ENCODE peak calls at places on chromosomes 2 and 18, in four cellular contexts. M is IMR-90, Q is neuronal stem cell, Y is mesendoderm. K is an unnamed sample.
A peak's percentile ranks its signal among the peaks of the same experiment; 100 is the strongest.

GRCh38 chr2:70132244-70133126 is 45.2 kb downstream of the PCBP1 start:
- DNase-seq in M (peak; percentile 63), Y (peak; percentile 37), Q (no peak), K (peak; percentile 78)

GRCh38 chr18:75269140-75269676 is 58.6 kb downstream of the TSHZ1 start:
- DNase-seq in Y (no peak), M (no peak), Q (no peak), K (no peak)

GRCh38 chr18:49560277-49561126 is 1.4 kb upstream of the LIPG start:
- DNase-seq in M (no peak), Y (peak; percentile 52), Q (no peak), K (peak; percentile 29)

GRCh38 chr18:55159027-55159426 is 199.8 kb upstream of the CCDC68 start:
- DNase-seq in Y (no peak), M (no peak), Q (no peak), K (no peak)

GRCh38 chr2:154978244-154978643 is 279.7 kb downstream of the KCNJ3 start:
- DNase-seq in Q (no peak), M (no peak), Y (no peak), K (no peak)

GRCh38 chr2:22281033-22281432 is 1103.9 kb upstream of the KLHL29 start:
- DNase-seq in Y (no peak), Q (no peak), M (peak; percentile 91), K (peak; percentile 85)

GRCh38 chr2:113823729-113824595 is 65.9 kb upstream of the ACTR3 start:
- DNase-seq in M (no peak), Y (no peak), Q (no peak), K (no peak)

GRCh38 chr2:166031054-166031453 is 77.5 kb upstream of the TTC21B start:
- DNase-seq in Q (no peak), M (peak; percentile 4), Y (no peak), K (no peak)

GRCh38 chr2:241080405-241081189 is 21.5 kb downstream of the MTERF4 start:
- DNase-seq in Y (no peak), M (no peak), Q (no peak), K (no peak)

GRCh38 chr2:136242687-136243277 is 124.8 kb upstream of the CXCR4 start:
- DNase-seq in M (no peak), Y (no peak), Q (no peak), K (no peak)

GRCh38 chr2:147327636-147328035 is 517.2 kb upstream of the ACVR2A start:
- DNase-seq in Q (no peak), Y (no peak), M (no peak), K (no peak)

GRCh38 chr18:56443508-56443907 is 194.9 kb downstream of the TXNL1 start:
- DNase-seq in Q (no peak), M (no peak), Y (no peak), K (no peak)

GRCh38 chr2:114742245-114742644 is 299.8 kb downstream of the DPP10 start:
- DNase-seq in M (no peak), Y (no peak), Q (no peak), K (no peak)

GRCh38 chr18:30415903-30416302 is 626.6 kb downstream of the DSC3 start:
- DNase-seq in M (no peak), Q (no peak), Y (no peak), K (no peak)

GRCh38 chr2:42791606-42792005 is 777 bp downstream of the HAAO start:
- DNase-seq in Y (no peak), Q (no peak), M (no peak), K (no peak)

GRCh38 chr2:129904532-129905446 is 74.7 kb upstream of the RAB6C start:
- DNase-seq in Q (no peak), M (no peak), Y (no peak), K (no peak)

GRCh38 chr2:216366777-216367465 is 5.4 kb downstream of the MARCHF4 start:
- DNase-seq in Q (no peak), M (peak; percentile 40), Y (no peak), K (peak; percentile 43)

GRCh38 chr2:217120429-217120828 is 260.6 kb upstream of the TNP1 start:
- DNase-seq in Q (no peak), M (no peak), Y (no peak), K (no peak)

GRCh38 chr2:55428258-55428657 is 8.6 kb upstream of the CCDC88A start:
- DNase-seq in Y (no peak), M (no peak), Q (no peak), K (no peak)

GRCh38 chr2:43426305-43427031 is 169.4 kb downstream of the THADA start:
- DNase-seq in Q (no peak), M (peak; percentile 98), Y (peak; percentile 88), K (peak; percentile 96)

GRCh38 chr2:216082805-216083204 is 1.1 kb downstream of the TMEM169 start:
- DNase-seq in Y (peak; percentile 42), M (peak; percentile 9), Q (no peak), K (no peak)

GRCh38 chr2:130756041-130756720 is 841 bp downstream of the AMER3 start:
- DNase-seq in M (no peak), Q (peak; percentile 73), Y (peak; percentile 77), K (no peak)

GRCh38 chr2:35495182-35495581 is 860.4 kb upstream of the CRIM1 start:
- DNase-seq in M (no peak), Y (peak; percentile 67), Q (no peak), K (no peak)

GRCh38 chr18:22191986-22192385 is 22.6 kb downstream of the GATA6 start:
- DNase-seq in Y (no peak), Q (no peak), M (no peak), K (no peak)

GRCh38 chr18:65620076-65620696 is 130.6 kb upstream of the CDH7 start:
- DNase-seq in Y (no peak), M (no peak), Q (no peak), K (no peak)

GRCh38 chr2:31889044-31889443 is 121.8 kb downstream of the MEMO1 start:
- DNase-seq in M (no peak), Y (no peak), Q (no peak), K (no peak)

GRCh38 chr2:241040081-241040803 is 41.8 kb downstream of the SNED1 start:
- DNase-seq in Y (no peak), M (no peak), Q (no peak), K (no peak)

DNA sequence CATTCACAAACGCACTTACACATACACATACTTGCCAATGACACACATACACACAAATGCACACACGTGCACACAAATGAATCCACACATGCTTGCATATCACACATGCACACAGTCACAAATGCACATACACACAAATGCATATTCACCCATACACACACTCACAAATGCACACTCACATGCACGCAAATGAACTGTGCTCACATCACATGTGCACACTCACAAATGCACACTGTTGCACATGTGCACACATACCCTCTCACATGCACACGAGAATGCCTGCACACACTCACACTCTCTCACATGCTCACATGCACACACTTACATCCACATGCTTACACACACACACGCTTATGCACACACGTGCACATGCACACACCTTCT is 368.1 kb downstream of the EIPR1 start:
- DNase-seq in M (no peak), Y (no peak), Q (no peak), K (no peak)
- H2BK5ac ChIP-seq in M (no peak overlapping the region), Y (no peak overlapping the region), Q (no peak overlapping the region), K (no peak overlapping the region)

GRCh38 chr2:219687266-219687665 is 59.8 kb downstream of the SLC4A3 start:
- DNase-seq in Y (no peak), Q (no peak), M (peak; percentile 61), K (peak; percentile 79)

GRCh38 chr2:219689676-219690628 is 62.5 kb downstream of the SLC4A3 start:
- DNase-seq in M (peak; percentile 74), Y (peak; percentile 60), Q (peak; percentile 45), K (peak; percentile 65)

GRCh38 chr2:219691551-219691950 is 64.1 kb downstream of the SLC4A3 start:
- DNase-seq in M (no peak), Q (no peak), Y (no peak), K (no peak)

GRCh38 chr2:219687882-219688559 is 60.6 kb downstream of the SLC4A3 start:
- DNase-seq in Q (no peak), Y (peak; percentile 82), M (no peak), K (no peak)

GRCh38 chr2:219688560-219689445 is 61.4 kb downstream of the SLC4A3 start:
- DNase-seq in Q (no peak), Y (no peak), M (peak; percentile 74), K (peak; percentile 80)
- H2BK15ac ChIP-seq in Q (peak overlapping the region; percentile 18), Y (no peak overlapping the region), M (peak overlapping the region; percentile 59), K (peak overlapping the region; percentile 63)

GRCh38 chr2:235492850-235493344 is 946 bp upstream of the AGAP1 start:
- DNase-seq in Y (peak; percentile 70), Q (no peak), M (no peak), K (no peak)
- H3K4me2 ChIP-seq in Y (peak overlapping the region; percentile 40), Q (peak overlapping the region; percentile 79), M (peak overlapping the region; percentile 98), K (peak overlapping the region; percentile 97)

GRCh38 chr2:152425765-152426710 is 91.1 kb downstream of the FMNL2 start:
- DNase-seq in Q (no peak), M (no peak), Y (no peak), K (no peak)

GRCh38 chr2:152420923-152421322 is 85.9 kb downstream of the FMNL2 start:
- DNase-seq in Q (no peak), M (no peak), Y (no peak), K (no peak)

GRCh38 chr2:152421521-152422367 is 86.8 kb downstream of the FMNL2 start:
- DNase-seq in Q (no peak), Y (peak; percentile 78), M (peak; percentile 99), K (peak; percentile 95)

GRCh38 chr2:152426801-152427200 is 91.8 kb downstream of the FMNL2 start:
- DNase-seq in Y (no peak), Q (no peak), M (peak; percentile 59), K (no peak)

GRCh38 chr2:152423684-152424083 is 88.7 kb downstream of the FMNL2 start:
- DNase-seq in M (no peak), Q (no peak), Y (no peak), K (no peak)
- H2BK5ac ChIP-seq in M (no peak overlapping the region), Q (no peak overlapping the region), Y (no peak overlapping the region), K (no peak overlapping the region)